ENCODE peak calls at places on chromosomes 6 and 20, in ten cellular contexts. J, U, B, F, Z, Y, H, D, O and C are unnamed samples.

GRCh38 chr6:127131275-127131674 is 12.8 kb downstream of the RSPO3 start:
- DNase-seq in B (no peak), U (no peak), Y (no peak), F (no peak), J (no peak), D (no peak), Z (no peak), O (no peak), H (no peak), C (no peak)

GRCh38 chr6:121309768-121310473 is 24.4 kb downstream of the TBC1D32 start:
- DNase-seq in Y (no peak), D (no peak), B (no peak), J (no peak), U (no peak), Z (no peak), H (no peak), O (no peak), F (no peak), C (no peak)

GRCh38 chr6:184161-184695 is 108.1 kb upstream of the DUSP22 start:
- DNase-seq in J (no peak), O (no peak), U (no peak), B (no peak), F (no peak), D (no peak), Y (no peak), H (peak; percentile 30), Z (no peak), C (no peak)

GRCh38 chr6:45472383-45472782 is 94.6 kb upstream of the SUPT3H start:
- DNase-seq in U (peak; percentile 26), O (no peak), Y (no peak), H (no peak), Z (no peak), F (no peak), D (no peak), J (no peak), B (no peak), C (no peak)

GRCh38 chr6:115720900-115721299 is 339.8 kb downstream of the FRK start:
- DNase-seq in J (no peak), Y (no peak), D (no peak), U (no peak), F (no peak), H (no peak), Z (no peak), O (no peak), B (no peak), C (no peak)

GRCh38 chr6:2196079-2196679 is 49.2 kb downstream of the GMDS start:
- DNase-seq in J (peak; percentile 61), U (no peak), B (peak; percentile 35), Z (no peak), O (peak; percentile 42), F (peak; percentile 77), D (peak; percentile 35), Y (no peak), H (peak; percentile 30), C (peak; percentile 54)

GRCh38 chr6:167291623-167292300 is 647 bp downstream of the UNC93A start:
- DNase-seq in U (no peak), B (no peak), Y (no peak), Z (no peak), O (no peak), D (no peak), F (no peak), H (no peak), J (no peak), C (no peak)

GRCh38 chr6:14211596-14211961 is 94.0 kb downstream of the CD83 start:
- DNase-seq in Y (peak; percentile 75), F (peak; percentile 98), O (peak; percentile 31), U (peak; percentile 74), Z (peak; percentile 56), D (peak; percentile 28), B (no peak), H (no peak), J (peak; percentile 95), C (peak; percentile 48)

GRCh38 chr20:13533946-13534345 is 104.8 kb downstream of the TASP1 start:
- DNase-seq in Z (no peak), J (no peak), B (no peak), Y (no peak), U (no peak), H (no peak), F (no peak), D (no peak), O (no peak), C (no peak)

GRCh38 chr6:3628143-3628840 is 123.2 kb downstream of the PXDC1 start:
- DNase-seq in Z (no peak), Y (no peak), U (no peak), H (no peak), B (no peak), D (no peak), F (no peak), J (no peak), O (no peak), C (no peak)